ENCODE peak calls at places on chromosomes 2 and 18, in five cellular contexts. O is body of pancreas, G is gastrocnemius medialis, L is WERI-Rb-1, H is natural killer cell. Y is an unnamed sample.

GRCh38 chr2:58377181-58377580 is 136.1 kb upstream of the FANCL start:
- DNase-seq in O (no peak), G (no peak), L (no peak), H (no peak), Y (no peak)

GRCh38 chr2:146602856-146603255 is 1242.0 kb upstream of the ACVR2A start:
- DNase-seq in O (no peak), G (no peak), L (no peak), H (no peak), Y (no peak)

GRCh38 chr18:76492669-76493212 is 2.3 kb downstream of the ZNF516 start:
- DNase-seq in O (peak; percentile 98), G (peak; percentile 99), L (peak; percentile 100), H (peak; percentile 100), Y (peak; percentile 99)

GRCh38 chr2:5560981-5561380 is 131.2 kb upstream of the SOX11 start:
- DNase-seq in O (no peak), G (no peak), L (no peak), H (no peak), Y (no peak)

GRCh38 chr2:124241-124880 is 78.1 kb upstream of the FAM110C start:
- DNase-seq in O (no peak), G (no peak), L (no peak), H (no peak), Y (no peak)

GRCh38 chr2:125330133-125330532 is 1305.0 kb downstream of the CNTNAP5 start:
- DNase-seq in O (no peak), G (no peak), L (no peak), H (no peak), Y (no peak)

GRCh38 chr18:23920054-23920453 is 94.5 kb upstream of the TTC39C start:
- DNase-seq in O (no peak), G (no peak), L (no peak), H (no peak), Y (no peak)

GRCh38 chr18:37242091-37242490 is 323.5 kb downstream of the CELF4 start:
- DNase-seq in O (no peak), G (no peak), L (no peak), H (no peak), Y (no peak)

GRCh38 chr2:230762317-230762896 is 49.8 kb downstream of the CAB39 start:
- DNase-seq in O (no peak), G (no peak), L (peak; percentile 58), H (no peak), Y (no peak)

GRCh38 chr2:225025917-225026571 is 16.2 kb downstream of the DOCK10 start:
- DNase-seq in O (no peak), G (no peak), L (no peak), H (no peak), Y (no peak)

GRCh38 chr2:118061135-118061955 is 26.9 kb upstream of the INSIG2 start:
- DNase-seq in O (no peak), G (peak; percentile 33), L (no peak), H (no peak), Y (no peak)
- TF ChIP-seq CTCF in O (peak; percentile 43), G (no peak), L (peak; percentile 14), H (no peak), Y (peak; percentile 32)

DNA sequence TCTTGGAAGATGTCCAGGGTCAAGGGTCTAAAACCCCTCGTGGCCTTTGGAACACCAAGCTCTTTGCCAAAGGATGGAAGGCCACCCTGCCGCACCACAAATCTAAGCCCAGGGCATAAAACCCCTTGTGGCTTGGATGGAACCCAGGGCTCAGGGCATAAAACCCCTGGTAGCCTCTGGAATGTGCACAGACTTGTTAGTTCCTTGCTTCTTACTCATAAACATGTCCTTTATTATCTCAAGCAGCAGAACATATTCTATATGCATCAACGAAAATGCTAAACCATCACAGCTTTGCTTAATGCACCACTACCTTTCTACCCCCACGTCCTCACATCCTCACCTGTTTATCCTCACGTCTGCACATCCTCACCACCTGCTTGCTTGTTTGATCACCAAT is 998.0 kb downstream of the DSC3 start:
- DNase-seq in O (no peak), G (no peak), L (no peak), H (no peak), Y (no peak)
- TF ChIP-seq CTCF in O (no peak), G (no peak), L (no peak), H (no peak), Y (no peak)

DNA sequence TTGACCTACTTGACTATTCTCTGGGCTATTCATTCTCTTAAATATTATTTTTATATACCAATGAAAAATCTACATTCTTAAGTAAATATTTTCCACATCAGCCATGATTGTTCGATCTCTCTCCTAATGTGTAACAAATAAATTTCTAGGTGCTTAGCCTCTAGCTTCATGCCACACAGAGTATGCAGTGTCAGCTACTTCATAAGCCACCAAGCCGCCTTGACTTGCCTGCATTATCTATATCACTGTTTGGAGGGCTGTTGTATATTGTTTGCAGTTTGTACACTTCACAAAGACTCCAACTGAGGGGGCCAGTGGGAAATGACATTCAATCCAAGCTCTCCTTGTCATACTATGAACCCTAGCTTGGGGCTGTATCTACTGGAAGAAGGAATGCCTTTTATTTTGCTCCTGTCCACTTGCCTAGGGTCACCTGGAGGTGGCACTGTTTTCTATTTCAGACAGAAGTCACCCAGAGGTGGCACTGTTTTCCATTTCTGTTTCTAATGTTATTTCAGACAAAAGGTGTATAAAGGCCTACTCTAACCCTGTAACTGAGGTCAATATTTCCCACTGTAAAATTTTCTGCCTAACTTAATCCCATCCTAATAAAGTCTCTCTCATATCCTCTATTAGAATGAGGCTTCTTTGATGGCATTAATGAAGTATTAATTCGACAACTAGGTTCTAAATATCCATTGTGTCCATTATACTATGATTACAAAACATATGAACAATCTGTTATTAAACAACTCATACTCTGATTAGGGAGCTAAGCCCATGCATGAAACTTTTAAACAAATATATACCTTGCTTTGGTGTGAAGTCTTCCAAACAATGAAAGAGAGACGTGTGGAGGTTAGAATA is 36.4 kb downstream of the COL5A2 start:
- DNase-seq in O (peak; percentile 45), G (no peak), L (peak; percentile 47), H (no peak), Y (no peak)
- TF ChIP-seq CTCF in O (peak; percentile 70), G (peak; percentile 29), L (peak; percentile 84), H (no peak), Y (peak; percentile 74)

DNA sequence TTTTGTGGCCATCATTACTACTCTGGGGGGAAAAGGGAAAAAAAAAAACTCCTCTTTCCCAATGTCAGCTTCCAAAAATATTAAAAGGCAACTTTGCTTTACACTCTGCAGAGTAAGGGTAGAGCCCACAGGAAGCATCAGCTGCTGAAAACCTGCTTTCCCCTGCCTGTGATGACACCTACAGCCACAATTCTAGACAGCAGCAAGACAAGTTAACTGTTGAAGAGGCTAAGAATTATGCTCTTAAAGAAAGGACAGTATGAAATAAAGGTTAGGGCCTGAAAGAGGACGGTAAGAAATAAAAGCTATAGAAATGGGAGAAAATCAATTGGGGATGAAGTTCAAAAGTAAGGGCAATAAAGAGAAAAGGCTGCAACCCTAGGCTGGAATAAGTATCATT is 3.0 kb downstream of the PDE11A start:
- DNase-seq in O (no peak), G (no peak), L (peak; percentile 24), H (no peak), Y (no peak)
- TF ChIP-seq CTCF in O (no peak), G (no peak), L (peak; percentile 25), H (no peak), Y (no peak)

DNA sequence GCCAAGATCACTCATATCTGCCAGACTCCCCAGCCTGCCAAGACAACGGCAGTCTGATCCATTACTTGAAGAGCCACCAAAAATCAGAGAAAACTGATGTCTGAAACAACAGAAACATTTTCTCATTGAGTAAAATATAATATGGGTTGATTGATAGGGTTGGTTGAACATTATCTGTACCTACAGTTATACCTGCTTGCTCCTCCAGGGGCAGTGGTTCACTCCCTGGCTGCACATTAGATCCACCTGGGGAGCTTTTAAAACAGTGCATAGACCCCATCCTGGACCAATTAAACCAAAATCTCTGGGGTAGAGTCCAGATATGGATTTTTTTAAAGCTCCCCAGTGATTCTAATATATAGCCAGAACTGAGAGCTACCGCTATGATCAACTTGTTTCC is 43.6 kb upstream of the SLC14A2 start:
- DNase-seq in O (no peak), G (no peak), L (no peak), H (no peak), Y (no peak)
- TF ChIP-seq CTCF in O (no peak), G (no peak), L (peak; percentile 34), H (no peak), Y (peak; percentile 50)

GRCh38 chr2:219499555-219499954 is 864 bp downstream of the GMPPA start:
- DNase-seq in O (no peak), G (no peak), L (no peak), H (no peak), Y (no peak)

GRCh38 chr2:219496781-219497494 is 1.8 kb upstream of the GMPPA start:
- DNase-seq in O (peak; percentile 29), G (peak; percentile 52), L (no peak), H (no peak), Y (no peak)

GRCh38 chr2:219497495-219498279 is 1.0 kb upstream of the GMPPA start:
- DNase-seq in O (peak; percentile 91), G (peak; percentile 89), L (peak; percentile 90), H (peak; percentile 27), Y (peak; percentile 42)

GRCh38 chr2:219499058-219499307 is 292 bp downstream of the GMPPA start:
- DNase-seq in O (no peak), G (no peak), L (no peak), H (no peak), Y (no peak)

DNA sequence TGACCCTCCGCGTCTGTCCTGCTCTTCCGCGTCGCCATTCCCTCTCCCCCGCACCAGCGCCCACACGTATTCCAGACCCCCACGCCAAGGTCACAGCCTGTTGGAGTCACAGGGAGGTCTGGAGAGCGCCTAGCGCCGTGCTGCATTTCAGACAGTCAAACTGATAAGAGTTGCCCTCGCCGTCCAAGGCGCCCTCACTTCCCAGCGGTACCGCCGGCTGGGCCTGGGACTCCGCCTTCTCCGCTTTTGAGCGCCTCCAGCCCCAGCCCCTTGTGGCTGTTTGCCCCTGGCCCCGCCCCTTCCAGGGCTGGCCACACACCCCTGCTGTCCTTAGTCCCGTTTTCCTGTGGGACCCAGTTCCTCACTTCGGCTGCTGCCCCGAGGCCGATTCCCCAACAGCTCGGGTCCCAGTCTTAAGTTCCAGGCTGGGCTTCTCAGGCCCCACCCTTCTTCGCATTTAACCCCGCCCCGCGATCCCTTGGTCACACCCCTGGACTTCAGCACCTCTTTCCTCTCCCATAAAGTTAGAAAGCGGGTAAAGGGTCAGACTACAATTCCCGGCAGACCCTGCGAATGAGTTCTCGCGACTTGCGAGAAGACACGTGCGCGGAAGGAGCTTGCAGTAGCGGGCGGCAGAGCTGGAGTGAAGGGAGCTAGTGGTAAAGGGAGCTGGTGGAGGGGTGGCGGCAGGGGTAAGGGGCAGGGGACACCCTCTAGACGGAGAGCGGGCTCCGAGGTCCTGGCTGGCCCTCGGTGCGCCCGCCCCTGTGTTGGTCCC is at the start of gene GMPPA:
- DNase-seq in O (peak; percentile 97), G (peak; percentile 98), L (peak; percentile 97), H (peak; percentile 73), Y (peak; percentile 79)
- TF ChIP-seq CTCF in O (no peak), G (no peak), L (peak; percentile 4), H (no peak), Y (peak; percentile 10)